ENCODE peak calls at places on chromosomes 3 and 15, in nine cellular contexts. J is left ventricle myocardium superior; P is stimulated activated naive B cell treated with anti-CD40 and anti-IgM and Interleukin-4, amounts not matched to agents 10 μg/mL and 1 μg/mL and 100 μg/mL, for 72 hours; S is NCI-H1105; U is body of pancreas; C is T47D; H is left lung; Z is breast epithelium; B is NCI-H460. Q is an unnamed sample.

GRCh38 chr3:55180936-55181535 is 253.2 kb upstream of the LRTM1 start:
- DNase-seq in P (no peak), Z (no peak), C (peak; percentile 11), U (peak; percentile 26), B (peak; percentile 30), H (no peak), J (no peak), S (peak; percentile 20), Q (no peak)

GRCh38 chr3:112628038-112628437 is 12.9 kb downstream of the CCDC80 start:
- DNase-seq in B (no peak), C (no peak), S (no peak), U (no peak), H (no peak), J (no peak), Z (no peak), P (no peak), Q (no peak)

GRCh38 chr3:112604536-112604935 is 36.4 kb downstream of the CCDC80 start:
- DNase-seq in B (no peak), S (no peak), Z (no peak), J (no peak), P (no peak), H (no peak), C (no peak), U (no peak), Q (no peak)

GRCh38 chr15:60208708-60209107 is 189.1 kb downstream of the ANXA2 start:
- DNase-seq in S (peak; percentile 61), B (no peak), Z (no peak), H (no peak), C (no peak), U (no peak), J (no peak), P (no peak), Q (no peak)

GRCh38 chr3:159711560-159712333 is 276.9 kb upstream of the IL12A start:
- DNase-seq in U (no peak), S (no peak), J (peak; percentile 28), C (no peak), Z (no peak), B (no peak), H (no peak), P (no peak), Q (no peak)

GRCh38 chr3:120224249-120224648 is 60.8 kb downstream of the GPR156 start:
- DNase-seq in B (no peak), H (no peak), U (no peak), S (no peak), P (no peak), Z (no peak), C (no peak), J (no peak), Q (no peak)

GRCh38 chr15:29266052-29266572 is 3.5 kb downstream of the NSMCE3 start:
- DNase-seq in C (no peak), H (no peak), U (no peak), S (no peak), J (no peak), B (no peak), Z (no peak), P (no peak), Q (no peak)

GRCh38 chr3:177358085-177358967 is 161.0 kb upstream of the TBL1XR1 start:
- DNase-seq in C (peak; percentile 77), B (peak; percentile 92), S (no peak), Z (peak; percentile 62), P (peak; percentile 81), U (peak; percentile 59), J (peak; percentile 68), H (peak; percentile 82), Q (peak; percentile 83)

GRCh38 chr3:107242579-107242978 is 134.7 kb upstream of the CCDC54 start:
- DNase-seq in H (no peak), P (no peak), U (no peak), S (peak; percentile 72), J (no peak), C (no peak), Z (no peak), B (no peak), Q (no peak)

GRCh38 chr3:169256791-169257522 is 406.6 kb downstream of the MECOM start:
- DNase-seq in P (no peak), S (no peak), H (no peak), J (peak; percentile 25), B (no peak), C (no peak), Z (no peak), U (no peak), Q (no peak)

GRCh38 chr15:91670108-91670507 is 183.4 kb upstream of the SLCO3A1 start:
- DNase-seq in S (no peak), B (no peak), U (no peak), P (no peak), J (no peak), Z (no peak), C (no peak), H (no peak), Q (no peak)

GRCh38 chr3:65484964-65485363 is 553.8 kb downstream of the MAGI1 start:
- DNase-seq in Z (no peak), P (no peak), C (no peak), S (no peak), U (no peak), J (no peak), H (no peak), B (no peak), Q (no peak)

GRCh38 chr3:50978991-50979667 is 304.4 kb downstream of the DOCK3 start:
- DNase-seq in C (no peak), S (no peak), Z (no peak), J (no peak), B (no peak), P (no peak), H (no peak), U (no peak), Q (no peak)

GRCh38 chr3:71304684-71305083 is 278.8 kb downstream of the FOXP1 start:
- DNase-seq in J (no peak), P (no peak), C (no peak), Z (no peak), U (no peak), S (no peak), H (no peak), B (no peak), Q (no peak)

GRCh38 chr3:123449092-123449985 is 449 bp upstream of the ADCY5 start:
- DNase-seq in S (no peak), J (peak; percentile 72), C (no peak), P (no peak), H (peak; percentile 81), B (no peak), Z (no peak), U (peak; percentile 31), Q (no peak)

GRCh38 chr3:107598926-107599754 is 76.4 kb downstream of the BBX start:
- DNase-seq in S (peak; percentile 9), J (peak; percentile 49), Z (no peak), P (peak; percentile 42), H (peak; percentile 65), U (peak; percentile 32), C (no peak), B (no peak), Q (peak; percentile 57)

GRCh38 chr3:177646749-177647148 is 449.5 kb upstream of the TBL1XR1 start:
- DNase-seq in C (no peak), P (no peak), H (no peak), Z (no peak), B (no peak), J (no peak), S (no peak), U (no peak), Q (no peak)

GRCh38 chr3:385151-385550 is 188.6 kb downstream of the CHL1 start:
- DNase-seq in J (no peak), B (no peak), H (no peak), S (no peak), U (no peak), Z (no peak), C (no peak), P (no peak), Q (no peak)

GRCh38 chr15:57306944-57307411 is 69.3 kb upstream of the CGNL1 start:
- DNase-seq in S (no peak), Z (no peak), B (no peak), C (no peak), J (no peak), P (no peak), U (no peak), H (no peak), Q (no peak)

GRCh38 chr3:12175844-12176453 is 17.2 kb upstream of the TIMP4 start:
- DNase-seq in U (peak; percentile 54), B (no peak), J (peak; percentile 77), P (no peak), H (no peak), Z (peak; percentile 45), C (peak; percentile 60), S (no peak), Q (peak; percentile 78)

GRCh38 chr3:120284702-120285507 is at the start of gene GPR156:
- DNase-seq in P (no peak), H (no peak), B (no peak), U (no peak), Z (no peak), C (peak; percentile 44), J (peak; percentile 43), S (no peak), Q (no peak)

GRCh38 chr15:88246666-88247446 is 9.7 kb downstream of the NTRK3 start:
- DNase-seq in J (peak; percentile 85), H (peak; percentile 92), B (peak; percentile 63), U (peak; percentile 75), Z (peak; percentile 53), S (peak; percentile 27), C (peak; percentile 68), P (peak; percentile 65), Q (peak; percentile 89)

GRCh38 chr15:58521293-58521991 is 89.7 kb downstream of the LIPC start:
- DNase-seq in C (peak; percentile 61), Z (peak; percentile 72), H (peak; percentile 89), B (no peak), J (no peak), U (peak; percentile 52), P (peak; percentile 13), S (no peak), Q (peak; percentile 70)

GRCh38 chr15:37981781-37982180 is 47.3 kb downstream of the TMCO5A start:
- DNase-seq in U (no peak), J (no peak), S (no peak), P (no peak), H (no peak), C (no peak), Z (no peak), B (peak; percentile 5), Q (no peak)

GRCh38 chr3:123447749-123448502 is 964 bp downstream of the ADCY5 start:
- DNase-seq in S (peak; percentile 21), Z (no peak), C (peak; percentile 51), H (peak; percentile 83), J (peak; percentile 73), B (no peak), U (peak; percentile 27), P (no peak), Q (no peak)

GRCh38 chr3:139935071-139935865 is at the start of gene CLSTN2:
- DNase-seq in H (peak; percentile 84), U (peak; percentile 71), S (peak; percentile 88), B (no peak), Z (no peak), J (peak; percentile 89), C (peak; percentile 86), P (peak; percentile 19), Q (peak; percentile 91)

GRCh38 chr3:112773864-112774263 is 72.8 kb downstream of the CD200R1L start:
- DNase-seq in S (no peak), J (no peak), P (no peak), B (no peak), H (no peak), C (no peak), U (no peak), Z (peak; percentile 26), Q (no peak)

GRCh38 chr3:147937341-147937740 is 528.2 kb downstream of the ZIC1 start:
- DNase-seq in B (no peak), H (no peak), Z (no peak), J (no peak), P (no peak), U (no peak), S (no peak), C (no peak), Q (no peak)

GRCh38 chr3:88640581-88640980 is 466.8 kb upstream of the EPHA3 start:
- DNase-seq in U (no peak), Z (no peak), H (no peak), P (no peak), J (no peak), B (no peak), C (no peak), S (no peak), Q (no peak)

GRCh38 chr3:33453331-33453761 is 13.1 kb upstream of the UBP1 start:
- DNase-seq in U (no peak), B (no peak), Z (no peak), H (peak; percentile 76), J (no peak), S (no peak), P (no peak), C (no peak), Q (no peak)

GRCh38 chr15:74130089-74130848 is at the start of gene ISLR2:
- DNase-seq in Z (no peak), S (no peak), J (no peak), H (peak; percentile 45), C (no peak), P (no peak), U (no peak), B (no peak), Q (no peak)